ENCODE peak calls at places on chromosomes 1 and 21, in nine cellular contexts. One of them, this sample, is unnamed.

GRCh38 chr1:80706526-80706925 is 1094.2 kb upstream of the ADGRL2 start:
- DNase-seq in CD4-positive, alpha-beta memory T cell: no peak
- DNase-seq in right atrium auricular region: no peak
- DNase-seq in adrenal gland: no peak
- DNase-seq in lower lobe of right lung: no peak
- DNase-seq in tibial nerve: no peak
- DNase-seq in effector memory CD4-positive, alpha-beta T cell: no peak
- DNase-seq in substantia nigra: no peak
- DNase-seq in AG04450: no peak
- DNase-seq in this sample: no peak

GRCh38 chr21:44557491-44558328 is 885 bp downstream of the KRTAP10-3 start:
- DNase-seq in CD4-positive, alpha-beta memory T cell: no peak
- DNase-seq in right atrium auricular region: peak
- DNase-seq in adrenal gland: no peak
- DNase-seq in lower lobe of right lung: peak
- DNase-seq in tibial nerve: no peak
- DNase-seq in effector memory CD4-positive, alpha-beta T cell: no peak
- DNase-seq in substantia nigra: no peak
- DNase-seq in AG04450: no peak
- DNase-seq in this sample: no peak

GRCh38 chr1:24406783-24407182 is 6.8 kb downstream of the STPG1 start:
- DNase-seq in CD4-positive, alpha-beta memory T cell: no peak
- DNase-seq in right atrium auricular region: no peak
- DNase-seq in adrenal gland: no peak
- DNase-seq in lower lobe of right lung: no peak
- DNase-seq in tibial nerve: no peak
- DNase-seq in effector memory CD4-positive, alpha-beta T cell: no peak
- DNase-seq in substantia nigra: no peak
- DNase-seq in AG04450: no peak
- DNase-seq in this sample: no peak

GRCh38 chr1:165896277-165896676 is 68.9 kb downstream of the UCK2 start:
- DNase-seq in CD4-positive, alpha-beta memory T cell: no peak
- DNase-seq in right atrium auricular region: no peak
- DNase-seq in adrenal gland: no peak
- DNase-seq in lower lobe of right lung: no peak
- DNase-seq in tibial nerve: no peak
- DNase-seq in effector memory CD4-positive, alpha-beta T cell: no peak
- DNase-seq in substantia nigra: no peak
- DNase-seq in AG04450: peak
- DNase-seq in this sample: no peak

GRCh38 chr1:64505944-64506658 is 36.2 kb downstream of the CACHD1 start:
- DNase-seq in CD4-positive, alpha-beta memory T cell: peak
- DNase-seq in right atrium auricular region: no peak
- DNase-seq in adrenal gland: no peak
- DNase-seq in lower lobe of right lung: peak
- DNase-seq in tibial nerve: no peak
- DNase-seq in effector memory CD4-positive, alpha-beta T cell: no peak
- DNase-seq in substantia nigra: no peak
- DNase-seq in AG04450: no peak
- DNase-seq in this sample: no peak

GRCh38 chr21:33434770-33435360 is 31.7 kb downstream of the IFNGR2 start:
- DNase-seq in CD4-positive, alpha-beta memory T cell: no peak
- DNase-seq in right atrium auricular region: no peak
- DNase-seq in adrenal gland: peak
- DNase-seq in lower lobe of right lung: peak
- DNase-seq in tibial nerve: no peak
- DNase-seq in effector memory CD4-positive, alpha-beta T cell: no peak
- DNase-seq in substantia nigra: no peak
- DNase-seq in AG04450: peak
- DNase-seq in this sample: no peak

GRCh38 chr21:45006536-45007079 is 66.8 kb downstream of the SLX9 start:
- DNase-seq in CD4-positive, alpha-beta memory T cell: no peak
- DNase-seq in right atrium auricular region: no peak
- DNase-seq in adrenal gland: no peak
- DNase-seq in lower lobe of right lung: peak
- DNase-seq in tibial nerve: no peak
- DNase-seq in effector memory CD4-positive, alpha-beta T cell: no peak
- DNase-seq in substantia nigra: no peak
- DNase-seq in AG04450: no peak
- DNase-seq in this sample: no peak

GRCh38 chr21:45004059-45004422 is 64.2 kb downstream of the SLX9 start:
- DNase-seq in CD4-positive, alpha-beta memory T cell: no peak
- DNase-seq in right atrium auricular region: no peak
- DNase-seq in adrenal gland: no peak
- DNase-seq in lower lobe of right lung: peak
- DNase-seq in tibial nerve: no peak
- DNase-seq in effector memory CD4-positive, alpha-beta T cell: no peak
- DNase-seq in substantia nigra: no peak
- DNase-seq in AG04450: no peak
- DNase-seq in this sample: no peak

GRCh38 chr1:202501281-202501680 is 152.8 kb downstream of the PPP1R12B start:
- DNase-seq in CD4-positive, alpha-beta memory T cell: no peak
- DNase-seq in right atrium auricular region: no peak
- DNase-seq in adrenal gland: no peak
- DNase-seq in lower lobe of right lung: no peak
- DNase-seq in tibial nerve: no peak
- DNase-seq in effector memory CD4-positive, alpha-beta T cell: no peak
- DNase-seq in substantia nigra: no peak
- DNase-seq in AG04450: no peak
- DNase-seq in this sample: no peak

GRCh38 chr21:32682696-32683474 is 44.9 kb downstream of the SYNJ1 start:
- DNase-seq in CD4-positive, alpha-beta memory T cell: no peak
- DNase-seq in right atrium auricular region: no peak
- DNase-seq in adrenal gland: no peak
- DNase-seq in lower lobe of right lung: no peak
- DNase-seq in tibial nerve: no peak
- DNase-seq in effector memory CD4-positive, alpha-beta T cell: no peak
- DNase-seq in substantia nigra: no peak
- DNase-seq in AG04450: no peak
- DNase-seq in this sample: no peak

GRCh38 chr1:43711049-43711448 is 3.7 kb downstream of the ST3GAL3 start:
- DNase-seq in CD4-positive, alpha-beta memory T cell: no peak
- DNase-seq in right atrium auricular region: no peak
- DNase-seq in adrenal gland: no peak
- DNase-seq in lower lobe of right lung: no peak
- DNase-seq in tibial nerve: no peak
- DNase-seq in effector memory CD4-positive, alpha-beta T cell: no peak
- DNase-seq in substantia nigra: no peak
- DNase-seq in AG04450: peak
- DNase-seq in this sample: no peak
- H3K27ac ChIP-seq in CD4-positive, alpha-beta memory T cell: no peak
- H3K27ac ChIP-seq in right atrium auricular region: no peak
- H3K27ac ChIP-seq in adrenal gland: peak
- H3K27ac ChIP-seq in lower lobe of right lung: no peak
- H3K27ac ChIP-seq in tibial nerve: no peak
- H3K27ac ChIP-seq in effector memory CD4-positive, alpha-beta T cell: no peak
- H3K27ac ChIP-seq in substantia nigra: no peak
- H3K27ac ChIP-seq in AG04450: peak
- H3K27ac ChIP-seq in this sample: no peak

GRCh38 chr1:185559684-185560310 is 174.4 kb upstream of the HMCN1 start:
- DNase-seq in CD4-positive, alpha-beta memory T cell: peak
- DNase-seq in right atrium auricular region: peak
- DNase-seq in adrenal gland: peak
- DNase-seq in lower lobe of right lung: peak
- DNase-seq in tibial nerve: no peak
- DNase-seq in effector memory CD4-positive, alpha-beta T cell: peak
- DNase-seq in substantia nigra: peak
- DNase-seq in AG04450: no peak
- DNase-seq in this sample: no peak
- H3K27ac ChIP-seq in CD4-positive, alpha-beta memory T cell: no peak
- H3K27ac ChIP-seq in right atrium auricular region: no peak
- H3K27ac ChIP-seq in adrenal gland: no peak
- H3K27ac ChIP-seq in lower lobe of right lung: no peak
- H3K27ac ChIP-seq in tibial nerve: no peak
- H3K27ac ChIP-seq in effector memory CD4-positive, alpha-beta T cell: peak
- H3K27ac ChIP-seq in substantia nigra: no peak
- H3K27ac ChIP-seq in AG04450: no peak
- H3K27ac ChIP-seq in this sample: peak

GRCh38 chr1:192702212-192702993 is 66.5 kb downstream of the RGS13 start:
- DNase-seq in CD4-positive, alpha-beta memory T cell: no peak
- DNase-seq in right atrium auricular region: no peak
- DNase-seq in adrenal gland: no peak
- DNase-seq in lower lobe of right lung: no peak
- DNase-seq in tibial nerve: no peak
- DNase-seq in effector memory CD4-positive, alpha-beta T cell: no peak
- DNase-seq in substantia nigra: no peak
- DNase-seq in AG04450: peak
- DNase-seq in this sample: no peak

GRCh38 chr1:192698731-192699130 is 62.8 kb downstream of the RGS13 start:
- DNase-seq in CD4-positive, alpha-beta memory T cell: no peak
- DNase-seq in right atrium auricular region: no peak
- DNase-seq in adrenal gland: no peak
- DNase-seq in lower lobe of right lung: no peak
- DNase-seq in tibial nerve: no peak
- DNase-seq in effector memory CD4-positive, alpha-beta T cell: no peak
- DNase-seq in substantia nigra: no peak
- DNase-seq in AG04450: no peak
- DNase-seq in this sample: no peak

GRCh38 chr1:192697771-192698170 is 61.8 kb downstream of the RGS13 start:
- DNase-seq in CD4-positive, alpha-beta memory T cell: no peak
- DNase-seq in right atrium auricular region: no peak
- DNase-seq in adrenal gland: no peak
- DNase-seq in lower lobe of right lung: no peak
- DNase-seq in tibial nerve: no peak
- DNase-seq in effector memory CD4-positive, alpha-beta T cell: no peak
- DNase-seq in substantia nigra: no peak
- DNase-seq in AG04450: no peak
- DNase-seq in this sample: no peak

GRCh38 chr1:192703283-192704206 is 67.6 kb downstream of the RGS13 start:
- DNase-seq in CD4-positive, alpha-beta memory T cell: no peak
- DNase-seq in right atrium auricular region: no peak
- DNase-seq in adrenal gland: no peak
- DNase-seq in lower lobe of right lung: no peak
- DNase-seq in tibial nerve: no peak
- DNase-seq in effector memory CD4-positive, alpha-beta T cell: no peak
- DNase-seq in substantia nigra: no peak
- DNase-seq in AG04450: no peak
- DNase-seq in this sample: no peak

GRCh38 chr1:192700834-192701271 is 64.9 kb downstream of the RGS13 start:
- DNase-seq in CD4-positive, alpha-beta memory T cell: no peak
- DNase-seq in right atrium auricular region: no peak
- DNase-seq in adrenal gland: no peak
- DNase-seq in lower lobe of right lung: no peak
- DNase-seq in tibial nerve: no peak
- DNase-seq in effector memory CD4-positive, alpha-beta T cell: no peak
- DNase-seq in substantia nigra: no peak
- DNase-seq in AG04450: peak
- DNase-seq in this sample: no peak
- H3K27ac ChIP-seq in CD4-positive, alpha-beta memory T cell: no peak
- H3K27ac ChIP-seq in right atrium auricular region: no peak
- H3K27ac ChIP-seq in adrenal gland: no peak
- H3K27ac ChIP-seq in lower lobe of right lung: no peak
- H3K27ac ChIP-seq in tibial nerve: no peak
- H3K27ac ChIP-seq in effector memory CD4-positive, alpha-beta T cell: no peak
- H3K27ac ChIP-seq in substantia nigra: no peak
- H3K27ac ChIP-seq in AG04450: no peak
- H3K27ac ChIP-seq in this sample: no peak

DNA sequence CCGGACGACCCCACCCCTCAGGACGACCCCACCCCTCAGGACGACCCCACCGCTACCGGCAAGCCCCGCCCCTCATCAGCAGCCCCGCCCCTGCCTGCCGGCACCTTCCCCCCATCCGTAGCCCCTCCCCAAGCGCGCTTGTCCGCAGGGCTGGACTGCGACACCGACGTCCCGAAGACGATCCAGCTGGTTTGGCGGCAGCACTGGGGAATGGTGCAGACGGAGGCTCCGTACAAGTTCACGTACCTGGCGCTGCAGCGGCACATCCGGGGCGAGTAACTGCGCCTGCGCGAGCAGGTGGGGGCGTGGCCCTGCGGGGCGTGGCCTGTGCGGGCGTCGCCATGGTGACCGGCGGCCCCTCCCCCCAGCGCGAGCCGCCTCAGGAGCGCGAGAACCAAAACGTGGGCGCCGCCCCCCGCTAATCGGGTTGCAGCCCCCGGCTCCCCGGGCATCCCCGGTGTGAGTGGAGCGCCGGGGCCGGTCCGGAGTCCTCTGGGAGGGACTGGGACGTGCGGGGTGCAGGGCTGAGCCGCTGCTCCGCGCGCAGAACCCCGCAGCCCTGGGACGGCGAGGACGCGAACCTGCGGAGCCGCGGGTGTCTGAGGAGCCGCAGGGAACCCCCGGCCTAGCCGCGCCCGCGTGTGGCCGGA is 4.9 kb downstream of the RNF223 start:
- DNase-seq in CD4-positive, alpha-beta memory T cell: peak
- DNase-seq in right atrium auricular region: no peak
- DNase-seq in adrenal gland: peak
- DNase-seq in lower lobe of right lung: peak
- DNase-seq in tibial nerve: no peak
- DNase-seq in effector memory CD4-positive, alpha-beta T cell: peak
- DNase-seq in substantia nigra: peak
- DNase-seq in AG04450: no peak
- DNase-seq in this sample: peak
- H3K27ac ChIP-seq in CD4-positive, alpha-beta memory T cell: peak
- H3K27ac ChIP-seq in right atrium auricular region: no peak
- H3K27ac ChIP-seq in adrenal gland: no peak
- H3K27ac ChIP-seq in lower lobe of right lung: no peak
- H3K27ac ChIP-seq in tibial nerve: peak
- H3K27ac ChIP-seq in effector memory CD4-positive, alpha-beta T cell: peak
- H3K27ac ChIP-seq in substantia nigra: no peak
- H3K27ac ChIP-seq in AG04450: no peak
- H3K27ac ChIP-seq in this sample: no peak

This sample was measured in caudate nucleus.